ENCODE peak calls at places on chromosomes 5 and 9, in four cellular contexts. B is K562, F is IMR-90, Q is GM12878. S is an unnamed sample.

GRCh38 chr5:126912607-126913006 is 117.8 kb downstream of the MARCHF3 start:
- DNase-seq in B (no peak), Q (no peak), F (peak), S (no peak)

GRCh38 chr9:738209-738915 is 103.1 kb upstream of the DMRT1 start:
- DNase-seq in B (no peak), F (peak), Q (no peak), S (no peak)

GRCh38 chr5:150637245-150638052 is 3.0 kb upstream of the SYNPO start:
- DNase-seq in Q (no peak), F (peak), B (no peak), S (peak)

GRCh38 chr5:53008751-53009150 is 19.6 kb downstream of the ITGA2 start:
- DNase-seq in F (peak), Q (no peak), B (no peak), S (peak)

GRCh38 chr9:127341152-127341551 is 55.8 kb upstream of the SLC2A8 start:
- DNase-seq in Q (no peak), B (no peak), F (no peak), S (no peak)

GRCh38 chr5:151909628-151910027 is 15.0 kb downstream of the GLRA1 start:
- DNase-seq in F (no peak), B (no peak), Q (no peak), S (no peak)

GRCh38 chr5:136805466-136805865 is 440.1 kb upstream of the TRPC7 start:
- DNase-seq in B (no peak), F (no peak), Q (no peak), S (no peak)

GRCh38 chr5:143328589-143329220 is 74.8 kb downstream of the NR3C1 start:
- DNase-seq in Q (no peak), B (no peak), F (no peak), S (no peak)

GRCh38 chr9:38038307-38039089 is 30.5 kb downstream of the SHB start:
- DNase-seq in Q (no peak), B (peak), F (no peak), S (peak)

GRCh38 chr5:81755320-81755719 is 4.4 kb upstream of the SSBP2 start:
- DNase-seq in F (peak), Q (no peak), B (no peak), S (peak)

GRCh38 chr9:26746357-26747072 is 146.1 kb downstream of the CAAP1 start:
- DNase-seq in B (peak), F (peak), Q (peak), S (peak)

GRCh38 chr9:137255448-137256114 is 454 bp downstream of the NELFB start:
- DNase-seq in Q (no peak), F (no peak), B (no peak), S (peak)

GRCh38 chr9:36112516-36112915 is 24.0 kb upstream of the GLIPR2 start:
- DNase-seq in B (no peak), Q (no peak), F (no peak), S (no peak)

GRCh38 chr5:6873359-6873758 is 160.1 kb downstream of the TENT4A start:
- DNase-seq in F (no peak), B (no peak), Q (no peak), S (no peak)

GRCh38 chr5:115418788-115419187 is 122.3 kb upstream of the CCDC112 start:
- DNase-seq in Q (no peak), F (no peak), B (no peak), S (peak)

GRCh38 chr5:133323464-133323863 is 271.7 kb downstream of the HSPA4 start:
- DNase-seq in F (no peak), Q (no peak), B (no peak), S (no peak)

GRCh38 chr5:1785984-1786383 is 13.7 kb downstream of the MRPL36 start:
- DNase-seq in F (no peak), B (no peak), Q (no peak), S (no peak)

GRCh38 chr5:135429326-135429725 is 17.8 kb downstream of the DCANP1 start:
- DNase-seq in F (no peak), B (no peak), Q (no peak), S (no peak)

GRCh38 chr5:150599917-150600511 is 40.4 kb upstream of the SYNPO start:
- DNase-seq in F (peak), B (no peak), Q (no peak), S (peak)

GRCh38 chr9:15606667-15607472 is 54.0 kb downstream of the CCDC171 start:
- DNase-seq in B (peak), F (peak), Q (no peak), S (peak)

GRCh38 chr5:79133657-79134451 is 22.2 kb downstream of the BHMT start:
- DNase-seq in F (peak), B (peak), Q (peak), S (peak)

GRCh38 chr5:90894866-90895420 is 336.3 kb downstream of the ADGRV1 start:
- DNase-seq in Q (no peak), F (no peak), B (no peak), S (no peak)

GRCh38 chr9:28799876-28800275 is 1226.6 kb upstream of the C9orf72 start:
- DNase-seq in Q (no peak), F (no peak), B (no peak), S (no peak)

GRCh38 chr9:38017149-38017884 is 51.7 kb downstream of the SHB start:
- DNase-seq in F (peak), B (no peak), Q (no peak), S (no peak)

GRCh38 chr5:179151521-179152118 is 91.4 kb downstream of the ZNF354C start:
- DNase-seq in B (no peak), Q (no peak), F (no peak), S (no peak)

GRCh38 chr9:79883073-79883645 is 311.4 kb downstream of the TLE4 start:
- DNase-seq in F (no peak), B (no peak), Q (no peak), S (no peak)

GRCh38 chr5:74579215-74579614 is 61.3 kb downstream of the ENC1 start:
- DNase-seq in F (no peak), Q (peak), B (peak), S (no peak)

GRCh38 chr5:59034498-59035186 is 451.8 kb downstream of the RAB3C start:
- DNase-seq in B (peak), F (peak), Q (no peak), S (peak)

GRCh38 chr5:144487761-144488160 is 317.1 kb downstream of the KCTD16 start:
- DNase-seq in F (no peak), B (no peak), Q (no peak), S (no peak)

GRCh38 chr9:105416840-105417239 is 31.0 kb upstream of the FSD1L start:
- DNase-seq in F (no peak), B (no peak), Q (no peak), S (no peak)

GRCh38 chr9:110744753-110745522 is 76.3 kb downstream of the MUSK start:
- DNase-seq in Q (no peak), B (no peak), F (peak), S (peak)

GRCh38 chr9:113611461-113612215 is 148.1 kb downstream of the RGS3 start:
- DNase-seq in Q (no peak), B (no peak), F (no peak), S (no peak)

GRCh38 chr5:100758306-100758705 is 144.8 kb downstream of the ST8SIA4 start:
- DNase-seq in F (peak), B (no peak), Q (no peak), S (no peak)

GRCh38 chr9:1083325-1083913 is 33.3 kb downstream of the DMRT2 start:
- DNase-seq in B (no peak), F (no peak), Q (no peak), S (no peak)

GRCh38 chr5:131364507-131365050 is 100.7 kb downstream of the CDC42SE2 start:
- DNase-seq in B (no peak), F (no peak), Q (no peak), S (no peak)

GRCh38 chr9:70169222-70169621 is 89.6 kb upstream of the SMC5 start:
- DNase-seq in Q (no peak), F (no peak), B (no peak), S (no peak)

GRCh38 chr5:127700237-127700766 is 2.9 kb upstream of the CCDC192 start:
- DNase-seq in Q (no peak), F (no peak), B (no peak), S (no peak)

GRCh38 chr9:99221266-99221622 is 498 bp downstream of the ALG2 start:
- DNase-seq in B (no peak), F (no peak), Q (no peak), S (no peak)

GRCh38 chr5:137605377-137605776 is 106.3 kb upstream of the SPOCK1 start:
- DNase-seq in Q (no peak), B (no peak), F (no peak), S (peak)

GRCh38 chr9:136949239-136949816 is 2.7 kb upstream of the LCN12 start:
- DNase-seq in Q (no peak), B (no peak), F (no peak), S (no peak)

GRCh38 chr5:159083532-159083931 is 16.2 kb downstream of the EBF1 start:
- DNase-seq in B (no peak), F (no peak), Q (no peak), S (no peak)
- H3K9ac ChIP-seq in B (no peak), F (no peak), Q (no peak), S (no peak)

GRCh38 chr9:94867281-94867841 is 140.9 kb downstream of the AOPEP start:
- DNase-seq in Q (no peak), F (peak), B (peak), S (peak)
- TF ChIP-seq FOS in Q (no peak), F (peak), B (no peak), S (no peak)

DNA sequence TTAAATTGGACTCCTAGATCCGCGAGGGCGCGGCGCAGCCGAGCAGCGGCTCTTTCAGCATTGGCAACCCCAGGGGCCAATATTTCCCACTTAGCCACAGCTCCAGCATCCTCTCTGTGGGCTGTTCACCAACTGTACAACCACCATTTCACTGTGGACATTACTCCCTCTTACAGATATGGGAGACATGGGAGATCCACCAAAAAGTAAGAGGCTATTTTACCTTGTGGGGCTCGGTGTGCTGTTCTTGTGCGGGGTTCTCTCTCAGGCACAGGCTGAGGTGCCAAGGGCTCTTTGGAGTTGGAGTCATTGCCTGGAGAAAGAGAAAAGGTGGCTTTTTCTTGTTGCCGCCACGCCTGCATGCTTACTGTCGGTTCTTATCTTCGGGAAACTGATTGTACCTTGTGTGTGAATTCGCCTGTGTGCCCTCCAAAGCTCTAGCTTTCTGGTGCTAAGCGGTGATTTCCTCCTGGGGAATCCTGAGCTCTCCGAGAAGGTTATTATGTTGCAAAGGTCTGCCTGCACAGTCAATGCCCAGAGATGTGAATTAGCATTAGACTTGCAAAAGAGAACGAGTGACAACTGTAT is 340 bp downstream of the ISL1 start:
- DNase-seq in F (no peak), B (no peak), Q (no peak), S (peak)
- H3K9ac ChIP-seq in F (no peak), B (no peak), Q (no peak), S (peak)

GRCh38 chr5:3599283-3600105 is 3.9 kb downstream of the IRX1 start:
- DNase-seq in Q (no peak), F (no peak), B (no peak), S (no peak)

GRCh38 chr5:3601929-3602712 is 6.5 kb downstream of the IRX1 start:
- DNase-seq in B (no peak), Q (no peak), F (no peak), S (no peak)

GRCh38 chr5:3598725-3599282 is 3.2 kb downstream of the IRX1 start:
- DNase-seq in F (no peak), B (no peak), Q (no peak), S (no peak)

GRCh38 chr5:3601060-3601710 is 5.6 kb downstream of the IRX1 start:
- DNase-seq in F (no peak), Q (no peak), B (no peak), S (no peak)

GRCh38 chr5:3600106-3600997 is 4.7 kb downstream of the IRX1 start:
- DNase-seq in F (no peak), B (no peak), Q (no peak), S (no peak)
- TF ChIP-seq FOS in F (no peak), B (no peak), Q (no peak), S (no peak)

GRCh38 chr9:133113163-133113927 is 7.7 kb downstream of the RALGDS start:
- DNase-seq in B (no peak), Q (no peak), F (peak), S (peak)
- H3K9ac ChIP-seq in B (no peak), Q (peak), F (no peak), S (no peak)

DNA sequence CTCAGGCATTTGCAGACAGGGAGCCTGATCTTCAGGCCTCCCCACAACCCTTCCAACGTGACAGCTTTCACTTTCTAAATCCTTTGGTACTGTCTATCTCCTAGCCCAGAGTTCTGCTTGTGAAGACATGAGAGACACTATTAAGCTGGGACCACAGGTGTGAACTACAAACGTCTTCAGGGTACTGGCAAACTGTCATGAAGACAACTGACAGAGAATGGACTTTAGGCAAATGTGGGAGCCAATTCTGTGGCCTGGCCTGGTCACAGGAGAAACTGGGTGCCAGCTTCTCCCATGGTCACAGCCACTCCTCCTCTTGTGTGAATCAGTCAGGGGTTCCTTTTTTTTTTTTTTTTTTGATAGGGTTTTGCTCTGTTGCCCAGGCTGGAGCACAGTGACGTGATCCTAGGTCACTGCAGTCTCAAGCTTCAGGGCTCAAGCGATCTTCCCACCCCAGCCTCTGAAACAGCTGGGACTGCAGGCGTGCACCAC is 10.4 kb downstream of the TRIM14 start:
- DNase-seq in Q (peak), F (no peak), B (no peak), S (no peak)
- TF ChIP-seq FOS in Q (no peak), F (no peak), B (no peak), S (no peak)

GRCh38 chr9:72441296-72442211 is 76.5 kb upstream of the ZFAND5 start:
- DNase-seq in F (peak), Q (no peak), B (no peak), S (peak)
- H3K9ac ChIP-seq in F (no peak), Q (no peak), B (no peak), S (peak)

GRCh38 chr9:34282096-34282495 is 47.0 kb downstream of the KIF24 start:
- DNase-seq in Q (no peak), F (peak), B (no peak), S (no peak)

GRCh38 chr9:34276772-34277171 is 52.3 kb downstream of the KIF24 start:
- DNase-seq in B (no peak), F (no peak), Q (no peak), S (no peak)

GRCh38 chr9:34275811-34276210 is 53.3 kb downstream of the KIF24 start:
- DNase-seq in Q (no peak), B (no peak), F (no peak), S (no peak)

DNA sequence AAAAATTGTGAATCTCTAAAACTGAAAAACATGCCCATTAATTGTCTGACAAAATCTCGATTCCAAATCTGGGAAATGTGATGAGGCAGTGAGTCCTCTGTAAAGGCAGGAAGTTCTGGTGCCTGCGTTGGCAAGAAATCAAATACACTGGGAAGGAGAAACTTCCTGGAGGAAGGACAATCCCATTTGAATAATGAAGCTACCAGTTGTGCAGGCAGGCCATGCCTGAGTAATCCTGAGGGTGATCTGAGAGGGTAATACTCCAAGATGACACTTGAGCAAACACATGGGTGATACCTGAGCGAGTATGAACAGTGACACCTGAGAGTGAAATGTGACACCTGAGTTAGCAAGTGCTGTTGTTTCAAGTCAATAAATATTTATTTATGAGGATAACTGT is 49.6 kb downstream of the KIF24 start:
- DNase-seq in B (no peak), F (no peak), Q (no peak), S (peak)
- TF ChIP-seq FOS in B (no peak), F (no peak), Q (no peak), S (peak)

GRCh38 chr9:76887003-76887821 is 18.7 kb downstream of the PRUNE2 start:
- DNase-seq in Q (no peak), F (no peak), B (no peak), S (no peak)
- H3K9ac ChIP-seq in Q (no peak), F (no peak), B (no peak), S (no peak)

DNA sequence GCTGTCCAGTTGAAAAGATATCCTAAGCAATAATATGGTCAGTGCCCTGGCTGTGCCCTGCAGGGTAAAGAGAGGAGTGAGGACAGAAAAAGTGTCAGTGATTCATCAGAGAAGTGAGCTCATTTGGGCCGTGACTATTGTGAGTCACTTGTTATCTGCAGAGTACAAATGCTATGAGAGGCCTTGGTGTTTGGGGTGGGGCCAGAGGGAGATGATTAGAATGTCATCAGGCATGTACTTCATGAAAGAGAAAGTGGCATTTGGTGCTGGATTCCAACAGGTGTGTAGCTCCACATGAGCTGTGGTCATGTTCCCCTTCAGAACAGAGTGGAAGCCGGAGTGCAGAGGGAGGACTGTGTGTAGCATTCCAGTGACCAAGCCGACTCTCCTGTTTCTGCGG is 174.1 kb downstream of the KDM4C start:
- DNase-seq in Q (no peak), F (peak), B (peak), S (no peak)
- TF ChIP-seq FOS in Q (no peak), F (peak), B (peak), S (peak)

S was measured in endothelial cell of umbilical vein.